ENCODE peak calls at places on chromosome 1, in ten cellular contexts. T is uterus, P is IMR-90, J is Peyer's patch, D is ovary, K is tibial nerve, V is esophagus muscularis mucosa, S is heart left ventricle, A is sigmoid colon, Y is suprapubic skin. M is an unnamed sample.

GRCh38 chr1:94894630-94895029 is 32.3 kb downstream of the CNN3 start:
- DNase-seq in J (no peak), S (no peak), P (no peak), K (no peak), V (no peak), Y (no peak), A (no peak), D (no peak), T (no peak), M (no peak)

GRCh38 chr1:5481889-5482288 is 510.3 kb downstream of the NPHP4 start:
- DNase-seq in T (no peak), S (no peak), D (no peak), Y (no peak), J (no peak), V (no peak), P (no peak), K (no peak), A (no peak), M (no peak)

GRCh38 chr1:2972011-2972878 is 49.0 kb upstream of the ACTRT2 start:
- DNase-seq in Y (peak), K (no peak), T (no peak), S (no peak), J (no peak), P (no peak), V (no peak), A (peak), D (peak), M (no peak)

GRCh38 chr1:6275826-6276764 is 15.2 kb upstream of the GPR153 start:
- DNase-seq in J (no peak), Y (no peak), T (peak), S (peak), A (peak), D (peak), K (no peak), V (no peak), P (peak), M (no peak)

GRCh38 chr1:60863131-60863530 is 219.2 kb upstream of the NFIA start:
- DNase-seq in P (no peak), T (no peak), A (no peak), S (no peak), K (no peak), Y (no peak), D (no peak), V (no peak), J (no peak), M (no peak)

GRCh38 chr1:228450200-228450599 is 33.5 kb upstream of the TRIM17 start:
- DNase-seq in K (no peak), D (no peak), Y (no peak), P (no peak), T (no peak), A (peak), S (no peak), J (no peak), V (no peak), M (no peak)

GRCh38 chr1:46802081-46802480 is 3.2 kb downstream of the CYP4B1 start:
- DNase-seq in S (no peak), T (no peak), Y (no peak), V (no peak), D (no peak), A (no peak), J (no peak), K (no peak), P (no peak), M (no peak)

GRCh38 chr1:22112505-22112904 is 30.4 kb downstream of the WNT4 start:
- DNase-seq in K (no peak), V (no peak), J (no peak), Y (no peak), S (no peak), T (peak), D (no peak), P (peak), A (no peak), M (no peak)

GRCh38 chr1:113913312-113913668 is 8.2 kb downstream of the DCLRE1B start:
- DNase-seq in J (no peak), P (no peak), D (no peak), S (no peak), T (no peak), Y (no peak), A (no peak), K (no peak), V (no peak), M (no peak)

GRCh38 chr1:26889580-26890466 is at the start of gene GPN2:
- DNase-seq in A (peak), Y (peak), S (peak), V (peak), T (peak), P (peak), D (peak), K (peak), J (peak), M (peak)

GRCh38 chr1:89673251-89673650 is 40.3 kb downstream of the LRRC8C start:
- DNase-seq in S (no peak), A (no peak), K (no peak), J (no peak), P (no peak), Y (no peak), D (no peak), T (no peak), V (no peak), M (no peak)

GRCh38 chr1:975896-976683 is 5.8 kb downstream of the PERM1 start:
- DNase-seq in S (no peak), Y (no peak), V (no peak), P (peak), K (no peak), T (peak), D (no peak), A (no peak), J (no peak), M (no peak)

GRCh38 chr1:18289597-18289996 is 182.0 kb downstream of the IGSF21 start:
- DNase-seq in J (no peak), P (no peak), T (no peak), K (no peak), Y (no peak), S (no peak), A (no peak), V (no peak), D (no peak), M (no peak)

GRCh38 chr1:38738207-38738606 is 121.4 kb downstream of the RRAGC start:
- DNase-seq in T (no peak), K (no peak), J (no peak), P (no peak), V (no peak), Y (no peak), A (no peak), D (no peak), S (no peak), M (no peak)

GRCh38 chr1:23533288-23534130 is 2.5 kb upstream of the E2F2 start:
- DNase-seq in S (no peak), J (no peak), Y (no peak), D (no peak), A (no peak), P (no peak), V (no peak), T (no peak), K (no peak), M (no peak)

GRCh38 chr1:118928739-118929554 is 59.2 kb downstream of the TBX15 start:
- DNase-seq in S (no peak), P (peak), D (no peak), A (no peak), Y (no peak), J (no peak), V (no peak), T (no peak), K (no peak), M (no peak)

GRCh38 chr1:119097380-119097779 is 43.1 kb downstream of the WARS2 start:
- DNase-seq in A (no peak), T (no peak), S (no peak), K (no peak), D (no peak), P (peak), J (no peak), Y (no peak), V (no peak), M (no peak)

GRCh38 chr1:204296431-204296988 is 63.2 kb downstream of the PLEKHA6 start:
- DNase-seq in K (no peak), T (peak), D (peak), A (peak), V (no peak), S (peak), P (peak), J (no peak), Y (no peak), M (no peak)

GRCh38 chr1:93346472-93346991 is 825 bp downstream of the DR1 start:
- DNase-seq in K (no peak), S (no peak), V (no peak), A (no peak), P (peak), Y (no peak), T (no peak), J (no peak), D (no peak), M (no peak)

GRCh38 chr1:73859227-73859626 is 338.7 kb downstream of the LRRIQ3 start:
- DNase-seq in D (no peak), T (no peak), S (no peak), V (no peak), K (no peak), J (no peak), Y (no peak), A (no peak), P (no peak), M (no peak)

GRCh38 chr1:11501491-11501897 is 22.5 kb downstream of the DISP3 start:
- DNase-seq in Y (peak), S (peak), D (no peak), V (no peak), K (no peak), J (no peak), T (no peak), P (no peak), A (peak), M (no peak)

GRCh38 chr1:230066466-230067404 is at the start of gene GALNT2:
- DNase-seq in J (peak), K (peak), P (peak), T (peak), S (peak), Y (peak), V (no peak), A (peak), D (peak), M (peak)

GRCh38 chr1:230067441-230067870 is 418 bp downstream of the GALNT2 start:
- DNase-seq in V (no peak), S (peak), Y (no peak), D (peak), T (peak), A (peak), K (peak), P (no peak), J (peak), M (no peak)

GRCh38 chr1:230067871-230068814 is 1.1 kb downstream of the GALNT2 start:
- DNase-seq in V (no peak), D (no peak), Y (no peak), J (peak), K (no peak), T (peak), A (no peak), P (no peak), S (peak), M (no peak)

GRCh38 chr1:230064283-230064682 is 2.8 kb upstream of the GALNT2 start:
- DNase-seq in T (no peak), D (no peak), J (no peak), Y (no peak), V (no peak), K (no peak), A (no peak), P (no peak), S (no peak), M (no peak)

GRCh38 chr1:230066036-230066435 is 1.0 kb upstream of the GALNT2 start:
- DNase-seq in S (no peak), K (no peak), A (no peak), V (no peak), D (no peak), Y (no peak), P (no peak), J (no peak), T (no peak), M (no peak)
- H3K4me3 ChIP-seq in S (peak), K (peak), A (peak), V (peak), D (peak), Y (peak), P (no peak), J (peak), T (no peak), M (peak)

DNA sequence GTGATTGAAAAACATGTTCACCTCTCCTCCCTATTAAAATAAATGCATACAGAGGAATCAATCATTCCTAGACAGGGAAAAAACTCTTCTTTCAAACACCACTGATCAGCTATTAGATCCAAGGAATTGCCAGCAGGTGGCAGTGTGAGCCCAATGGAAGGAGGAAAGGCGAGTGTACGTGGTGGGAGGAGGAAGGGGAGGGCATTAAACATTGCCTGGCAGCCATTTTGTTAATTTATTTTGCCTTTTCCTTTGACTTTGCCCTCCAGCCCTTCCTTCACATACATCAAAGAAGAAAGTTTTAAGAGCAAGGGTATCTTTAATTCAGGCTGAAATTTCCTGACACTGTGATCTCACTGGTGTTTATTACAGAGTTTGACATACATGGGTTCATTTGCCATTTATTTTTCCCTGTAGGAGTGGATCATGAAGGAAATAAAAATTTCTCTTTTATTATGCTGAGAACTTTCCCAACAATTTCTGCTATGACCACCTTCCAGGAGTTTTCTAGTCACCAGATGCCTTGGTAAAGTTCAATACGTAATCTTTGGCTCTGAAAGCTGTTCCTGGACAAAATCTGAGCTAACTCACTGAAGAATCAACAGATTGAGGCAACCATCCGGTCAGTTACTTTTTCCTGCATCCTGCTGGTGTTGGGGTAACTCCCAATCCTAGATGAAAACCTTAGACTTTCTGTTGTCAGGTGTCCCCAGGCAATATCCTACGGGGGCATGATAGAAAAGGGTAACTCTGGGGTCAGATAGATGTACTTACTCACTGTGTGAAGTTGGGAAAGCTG is 1.9 kb upstream of the GNAI3 start:
- DNase-seq in J (peak), D (peak), A (peak), Y (peak), K (peak), V (no peak), P (peak), T (peak), S (peak), M (peak)
- TF ChIP-seq POLR2A in J (no peak), D (no peak), A (no peak), Y (no peak), K (no peak), V (no peak), P (peak), T (no peak), S (peak), M (no peak)

GRCh38 chr1:156857532-156857931 is 1.4 kb downstream of the INSRR start:
- DNase-seq in S (no peak), T (no peak), V (no peak), K (no peak), J (no peak), A (no peak), D (no peak), Y (no peak), P (no peak), M (no peak)

GRCh38 chr1:156858555-156858956 is 361 bp downstream of the INSRR start:
- DNase-seq in T (no peak), Y (no peak), S (no peak), P (no peak), J (no peak), K (no peak), D (no peak), A (no peak), V (no peak), M (no peak)

GRCh38 chr1:156859523-156860112 is 701 bp upstream of the INSRR start:
- DNase-seq in D (no peak), Y (no peak), A (no peak), V (no peak), S (no peak), P (no peak), K (no peak), J (no peak), T (peak), M (no peak)

GRCh38 chr1:156860113-156860638 is 489 bp upstream of the NTRK1 start:
- DNase-seq in T (peak), A (peak), P (peak), K (no peak), J (peak), V (no peak), Y (no peak), D (peak), S (no peak), M (no peak)

GRCh38 chr1:156858959-156859522 is at the start of gene INSRR:
- DNase-seq in J (no peak), V (no peak), Y (no peak), P (no peak), A (no peak), D (no peak), T (peak), S (no peak), K (no peak), M (no peak)
- H3K4me3 ChIP-seq in J (peak), V (peak), Y (peak), P (peak), A (peak), D (peak), T (peak), S (peak), K (peak), M (peak)

GRCh38 chr1:44405041-44405803 is at the start of gene RNF220:
- DNase-seq in S (peak), T (no peak), J (no peak), D (no peak), V (no peak), A (no peak), K (no peak), Y (peak), P (peak), M (no peak)
- TF ChIP-seq POLR2A in S (no peak), T (no peak), J (no peak), D (no peak), V (no peak), A (no peak), K (no peak), Y (no peak), P (no peak), M (no peak)

GRCh38 chr1:206557636-206558473 is 50.5 kb downstream of the RASSF5 start:
- DNase-seq in D (no peak), P (no peak), V (no peak), T (no peak), K (no peak), S (no peak), J (peak), Y (no peak), A (no peak), M (no peak)

GRCh38 chr1:206558794-206559660 is 51.7 kb downstream of the RASSF5 start:
- DNase-seq in A (no peak), T (no peak), S (no peak), V (no peak), P (no peak), K (no peak), D (no peak), J (peak), Y (no peak), M (no peak)

GRCh38 chr1:206556748-206557635 is 49.7 kb downstream of the RASSF5 start:
- DNase-seq in A (peak), Y (peak), T (peak), V (peak), K (peak), S (peak), J (peak), D (peak), P (peak), M (peak)

GRCh38 chr1:206560021-206560716 is 52.1 kb downstream of the EIF2D start:
- DNase-seq in V (no peak), A (no peak), D (no peak), J (no peak), K (no peak), S (peak), T (no peak), Y (no peak), P (no peak), M (no peak)

GRCh38 chr1:206559661-206559995 is 52.3 kb downstream of the RASSF5 start:
- DNase-seq in D (no peak), K (no peak), Y (no peak), A (no peak), S (no peak), J (no peak), P (no peak), T (no peak), V (no peak), M (no peak)
- H3K4me3 ChIP-seq in D (no peak), K (no peak), Y (no peak), A (no peak), S (no peak), J (peak), P (no peak), T (no peak), V (no peak), M (peak)

DNA sequence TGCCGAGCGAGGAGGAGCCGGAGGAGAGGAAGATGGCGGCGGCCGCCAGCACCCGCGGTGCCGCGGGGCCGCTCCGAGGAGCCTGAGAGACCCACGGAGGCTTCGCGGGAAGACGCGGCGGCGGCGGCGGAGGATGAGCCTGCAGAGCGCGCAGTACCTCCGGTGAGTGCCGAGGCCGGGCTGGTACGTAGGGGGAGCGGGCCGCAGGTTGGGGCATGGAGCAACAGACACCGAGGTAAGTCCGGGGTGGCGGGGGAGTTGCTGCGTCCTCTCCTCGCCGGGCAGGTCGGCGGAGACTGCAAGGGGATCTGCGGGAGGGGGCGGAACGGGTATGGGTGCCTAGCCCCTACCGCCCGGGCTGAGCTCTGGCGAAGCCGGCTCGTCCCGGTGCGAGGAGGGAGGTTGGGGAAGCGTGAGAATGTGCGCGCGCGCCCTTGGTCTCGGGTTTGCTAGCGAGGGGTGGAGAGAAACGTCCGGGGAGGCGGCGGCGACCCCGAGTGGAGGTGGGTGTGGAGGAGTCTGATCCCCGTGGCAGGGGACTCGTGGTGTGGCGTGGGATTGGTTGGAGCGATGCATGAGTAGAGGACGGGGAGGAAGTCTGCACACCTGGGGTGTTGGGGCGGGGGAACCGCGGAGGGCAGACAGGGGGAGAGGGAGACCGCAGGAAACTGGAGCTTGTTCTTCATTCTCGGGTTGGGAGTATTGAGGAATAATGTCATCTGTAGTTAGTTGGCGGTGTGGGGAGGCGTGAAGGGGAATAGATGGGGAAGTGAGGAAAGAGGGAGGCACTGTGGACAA is at the start of gene SMG7:
- DNase-seq in D (no peak), V (no peak), J (peak), Y (peak), A (no peak), P (peak), S (no peak), K (peak), T (no peak), M (peak)
- TF ChIP-seq POLR2A in D (no peak), V (no peak), J (no peak), Y (no peak), A (no peak), P (no peak), S (no peak), K (no peak), T (no peak), M (no peak)

GRCh38 chr1:65308781-65309316 is 494 bp upstream of the DNAJC6 start:
- DNase-seq in J (no peak), S (no peak), A (no peak), K (no peak), D (no peak), T (no peak), V (peak), Y (no peak), P (no peak), M (no peak)
- H3K4me3 ChIP-seq in J (peak), S (peak), A (peak), K (peak), D (no peak), T (no peak), V (peak), Y (peak), P (no peak), M (peak)

DNA sequence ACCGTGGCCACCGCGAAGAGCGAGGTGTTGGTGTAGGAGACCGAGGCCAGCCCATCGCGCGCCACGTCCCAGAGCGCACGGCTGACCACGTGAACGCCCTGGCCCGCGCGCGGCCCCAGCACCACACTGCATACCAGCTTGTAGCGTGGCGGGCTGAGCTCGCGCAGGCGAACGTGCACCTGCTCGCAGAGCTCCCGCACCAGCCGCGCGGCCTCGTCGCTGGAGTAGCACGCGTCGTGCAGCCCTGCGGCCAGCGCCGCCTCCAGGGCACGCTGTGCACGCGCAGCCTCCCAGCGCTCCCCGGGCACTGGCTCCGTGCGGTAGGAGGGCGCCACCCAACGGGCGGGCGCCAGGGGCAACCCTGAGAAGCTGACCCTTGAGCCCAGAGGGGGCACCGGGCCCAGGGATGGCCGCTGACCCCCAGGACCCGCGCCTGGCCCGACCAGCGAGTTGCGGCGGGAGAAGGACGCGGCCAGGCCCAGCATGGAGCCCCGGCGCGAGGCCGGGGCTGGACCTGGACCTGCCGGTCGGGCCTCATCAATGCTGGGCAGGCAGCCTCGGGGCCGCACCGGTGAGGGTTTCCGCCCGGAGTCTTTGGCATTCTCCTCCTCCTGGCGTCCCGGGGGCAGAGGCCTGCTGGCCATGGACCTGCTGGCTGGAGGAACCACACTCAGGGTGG is 987 bp downstream of the DYNLT4 start:
- DNase-seq in J (no peak), Y (peak), V (no peak), D (peak), T (peak), S (peak), K (no peak), P (no peak), A (peak), M (no peak)
- TF ChIP-seq POLR2A in J (no peak), Y (no peak), V (no peak), D (no peak), T (no peak), S (no peak), K (no peak), P (no peak), A (no peak), M (no peak)

GRCh38 chr1:43934986-43935324 is 1.4 kb downstream of the ARTN start:
- DNase-seq in T (no peak), D (no peak), Y (no peak), P (no peak), J (no peak), S (no peak), V (no peak), K (no peak), A (no peak), M (no peak)
- H3K4me3 ChIP-seq in T (no peak), D (no peak), Y (no peak), P (no peak), J (no peak), S (no peak), V (no peak), K (no peak), A (no peak), M (no peak)

M was measured in esophagus squamous epithelium.